ENCODE peak calls at places on chromosome 16, in five cellular contexts. F is HCT116, C is SK-N-SH, Z is K562, G is H1. I is an unnamed sample.

GRCh38 chr16:35747658-35748455 is 2288.4 kb downstream of the TP53TG3F start:
- DNase-seq in C (no peak), Z (no peak), G (no peak), F (no peak), I (no peak)

GRCh38 chr16:47467501-47467900 is 6.4 kb downstream of the PHKB start:
- DNase-seq in F (no peak), C (no peak), G (no peak), Z (peak), I (no peak)

GRCh38 chr16:3954411-3954921 is 74.0 kb upstream of the CREBBP start:
- DNase-seq in F (no peak), G (no peak), Z (no peak), C (no peak), I (no peak)

GRCh38 chr16:15772579-15773293 is 84.1 kb downstream of the MYH11 start:
- DNase-seq in G (no peak), F (no peak), Z (no peak), C (no peak), I (no peak)

GRCh38 chr16:11583171-11583570 is 3.5 kb downstream of the LITAF start:
- DNase-seq in C (no peak), F (no peak), G (no peak), Z (no peak), I (no peak)

GRCh38 chr16:15899538-15900100 is 11.2 kb upstream of the CEP20 start:
- DNase-seq in F (peak), Z (peak), G (no peak), C (no peak), I (peak)

GRCh38 chr16:31367875-31368274 is 12.9 kb downstream of the ITGAX start:
- DNase-seq in Z (no peak), F (no peak), C (no peak), G (no peak), I (no peak)

GRCh38 chr16:30761427-30761927 is 385 bp downstream of the CFAP119 start:
- DNase-seq in F (no peak), G (peak), C (peak), Z (peak), I (peak)

GRCh38 chr16:25027781-25028180 is 12.6 kb upstream of the ARHGAP17 start:
- DNase-seq in F (no peak), Z (no peak), G (no peak), C (no peak), I (no peak)

GRCh38 chr16:8323153-8323552 is 267.2 kb downstream of the TMEM114 start:
- DNase-seq in C (no peak), F (no peak), G (no peak), Z (no peak), I (no peak)

GRCh38 chr16:20906225-20906870 is 5.8 kb downstream of the LYRM1 start:
- DNase-seq in Z (no peak), C (no peak), F (no peak), G (no peak), I (no peak)

GRCh38 chr16:69918241-69918640 is 32.9 kb upstream of the CLEC18A start:
- DNase-seq in G (no peak), F (no peak), C (no peak), Z (no peak), I (no peak)

GRCh38 chr16:48157794-48158193 is 2.0 kb upstream of the ABCC12 start:
- DNase-seq in G (no peak), F (no peak), Z (no peak), C (no peak), I (no peak)

GRCh38 chr16:86037999-86038922 is 139.3 kb downstream of the IRF8 start:
- DNase-seq in F (no peak), C (no peak), Z (no peak), G (no peak), I (no peak)

GRCh38 chr16:20920091-20920490 is 19.5 kb downstream of the LYRM1 start:
- DNase-seq in Z (no peak), G (no peak), F (no peak), C (no peak), I (no peak)

DNA sequence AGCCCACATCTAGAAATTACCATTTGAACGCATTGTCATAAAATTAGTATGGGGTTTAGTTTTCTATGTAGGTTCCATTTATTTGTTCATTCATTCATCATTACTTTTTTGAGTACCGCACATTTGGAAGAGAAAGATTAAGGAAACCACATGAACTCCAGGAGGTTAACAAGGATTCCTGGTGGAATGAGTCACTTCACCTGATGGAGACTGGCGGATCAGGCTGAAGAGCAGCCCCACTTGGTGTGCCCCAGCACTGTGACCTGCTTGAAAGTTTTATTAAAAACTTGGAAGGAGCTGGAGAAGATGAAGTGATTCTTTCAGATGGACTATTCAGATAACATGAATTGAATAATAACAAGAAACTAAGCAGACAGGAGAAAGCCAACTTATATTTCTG is 293.6 kb upstream of the CDH11 start:
- DNase-seq in Z (no peak), C (no peak), F (no peak), G (no peak), I (no peak)
- TF ChIP-seq JUND in Z (no peak), C (peak), F (no peak), G (no peak), I (no peak)

GRCh38 chr16:66668777-66669444 is 27.6 kb downstream of the CMTM4 start:
- DNase-seq in Z (no peak), C (no peak), G (no peak), F (no peak), I (no peak)
- TF ChIP-seq JUND in Z (no peak), C (peak), G (no peak), F (no peak), I (no peak)

GRCh38 chr16:1472974-1473373 is 1.9 kb downstream of the CLCN7 start:
- DNase-seq in Z (peak), G (no peak), C (no peak), F (no peak), I (no peak)

GRCh38 chr16:1474471-1474795 is 395 bp downstream of the CLCN7 start:
- DNase-seq in Z (peak), G (no peak), F (no peak), C (peak), I (no peak)

GRCh38 chr16:1475552-1476114 is 805 bp upstream of the CLCN7 start:
- DNase-seq in C (no peak), G (no peak), F (no peak), Z (peak), I (no peak)

GRCh38 chr16:1474796-1475551 is at the start of gene CLCN7:
- DNase-seq in G (peak), Z (peak), C (peak), F (peak), I (peak)

GRCh38 chr16:1474047-1474446 is 781 bp downstream of the CLCN7 start:
- DNase-seq in C (no peak), Z (peak), F (no peak), G (no peak), I (peak)
- TF ChIP-seq JUND in C (no peak), Z (no peak), F (no peak), G (no peak), I (no peak)

GRCh38 chr16:88686439-88687253 is at the start of gene SNAI3:
- DNase-seq in G (peak), C (peak), Z (peak), F (peak), I (peak)
- TF ChIP-seq JUND in G (no peak), C (no peak), Z (no peak), F (no peak), I (no peak)